ENCODE peak calls at places on chromosomes 5 and 9, in six cellular contexts. D, I, E, N, O and V are unnamed samples.

GRCh38 chr5:155616779-155617392 is 603.3 kb downstream of the KIF4B start:
- DNase-seq in D (peak; percentile 84), I (no peak), E (no peak), N (no peak), O (no peak), V (no peak)

GRCh38 chr5:178322736-178323540 is 90.3 kb upstream of the PHYKPL start:
- DNase-seq in D (no peak), I (no peak), E (no peak), N (no peak), O (no peak), V (no peak)

GRCh38 chr5:1652873-1653707 is 129.3 kb upstream of the LPCAT1 start:
- DNase-seq in D (no peak), I (no peak), E (no peak), N (no peak), O (no peak), V (peak; percentile 68)

GRCh38 chr5:95043234-95043633 is 241.7 kb downstream of the MCTP1 start:
- DNase-seq in D (no peak), I (no peak), E (no peak), N (no peak), O (no peak), V (no peak)

GRCh38 chr5:67003906-67004729 is 192.5 kb downstream of the CD180 start:
- DNase-seq in D (peak; percentile 85), I (peak; percentile 60), E (peak; percentile 95), N (peak; percentile 88), O (no peak), V (peak; percentile 89)

GRCh38 chr5:78638423-78638822 is 10.1 kb downstream of the LHFPL2 start:
- DNase-seq in D (no peak), I (no peak), E (peak; percentile 86), N (peak; percentile 88), O (peak; percentile 99), V (no peak)

GRCh38 chr9:78835928-78836450 is 539.1 kb downstream of the PSAT1 start:
- DNase-seq in D (no peak), I (no peak), E (no peak), N (no peak), O (no peak), V (no peak)

GRCh38 chr5:180807654-180808414 is 5.2 kb upstream of the MGAT1 start:
- DNase-seq in D (no peak), I (no peak), E (no peak), N (no peak), O (no peak), V (no peak)

GRCh38 chr5:113824307-113824706 is 310.8 kb downstream of the YTHDC2 start:
- DNase-seq in D (no peak), I (no peak), E (no peak), N (no peak), O (no peak), V (no peak)

GRCh38 chr5:180343846-180344327 is 9.2 kb downstream of the GFPT2 start:
- DNase-seq in D (no peak), I (peak; percentile 50), E (peak; percentile 77), N (peak; percentile 61), O (no peak), V (no peak)

GRCh38 chr5:134451618-134452505 is 40.2 kb upstream of the CDKN2AIPNL start:
- DNase-seq in D (no peak), I (no peak), E (peak; percentile 77), N (peak; percentile 83), O (no peak), V (no peak)

GRCh38 chr9:128716581-128717254 is 7.2 kb downstream of the ZDHHC12 start:
- DNase-seq in D (no peak), I (no peak), E (no peak), N (no peak), O (no peak), V (no peak)

GRCh38 chr9:116391306-116391900 is 237.8 kb downstream of the PAPPA start:
- DNase-seq in D (no peak), I (no peak), E (no peak), N (peak; percentile 84), O (no peak), V (no peak)

GRCh38 chr9:4862506-4863250 is 69.9 kb downstream of the RCL1 start:
- DNase-seq in D (no peak), I (no peak), E (no peak), N (no peak), O (no peak), V (no peak)

GRCh38 chr5:19258686-19259085 is 729.3 kb downstream of the CDH18 start:
- DNase-seq in D (no peak), I (no peak), E (no peak), N (peak; percentile 7), O (no peak), V (no peak)

GRCh38 chr9:18115131-18115530 is 358.8 kb upstream of the ADAMTSL1 start:
- DNase-seq in D (no peak), I (no peak), E (no peak), N (no peak), O (peak; percentile 7), V (no peak)

GRCh38 chr9:34079181-34079580 is 30.5 kb upstream of the UBAP2 start:
- DNase-seq in D (no peak), I (no peak), E (no peak), N (peak; percentile 27), O (no peak), V (no peak)

GRCh38 chr5:35436441-35437057 is 181.1 kb upstream of the SPEF2 start:
- DNase-seq in D (no peak), I (no peak), E (no peak), N (peak; percentile 11), O (no peak), V (no peak)

GRCh38 chr9:122354536-122355199 is 16.2 kb upstream of the PTGS1 start:
- DNase-seq in D (no peak), I (no peak), E (no peak), N (no peak), O (no peak), V (no peak)

GRCh38 chr9:95750725-95751644 is 124.5 kb upstream of the ERCC6L2 start:
- DNase-seq in D (no peak), I (no peak), E (no peak), N (no peak), O (no peak), V (no peak)

GRCh38 chr5:76709762-76710161 is 6.2 kb upstream of the F2R start:
- DNase-seq in D (no peak), I (no peak), E (no peak), N (peak; percentile 80), O (peak; percentile 85), V (no peak)

GRCh38 chr5:126851441-126852103 is 74.6 kb downstream of the LMNB1 start:
- DNase-seq in D (no peak), I (no peak), E (no peak), N (no peak), O (no peak), V (no peak)

GRCh38 chr5:159244163-159244562 is 18.9 kb upstream of the UBLCP1 start:
- DNase-seq in D (no peak), I (no peak), E (no peak), N (no peak), O (no peak), V (no peak)

GRCh38 chr5:125274211-125274610 is 527.8 kb upstream of the ZNF608 start:
- DNase-seq in D (no peak), I (no peak), E (no peak), N (no peak), O (no peak), V (no peak)

GRCh38 chr9:130347036-130347435 is 81.5 kb downstream of the HMCN2 start:
- DNase-seq in D (no peak), I (no peak), E (no peak), N (no peak), O (no peak), V (no peak)

GRCh38 chr5:81422671-81423070 is 28.7 kb upstream of the ACOT12 start:
- DNase-seq in D (no peak), I (no peak), E (no peak), N (peak; percentile 80), O (no peak), V (no peak)

GRCh38 chr5:141742866-141743651 is 61.0 kb upstream of the ARAP3 start:
- DNase-seq in D (peak; percentile 84), I (no peak), E (no peak), N (peak; percentile 27), O (no peak), V (no peak)

GRCh38 chr5:141743652-141744333 is 61.8 kb upstream of the ARAP3 start:
- DNase-seq in D (no peak), I (no peak), E (no peak), N (no peak), O (no peak), V (no peak)

GRCh38 chr5:141746395-141746794 is 64.4 kb upstream of the ARAP3 start:
- DNase-seq in D (no peak), I (no peak), E (no peak), N (no peak), O (no peak), V (no peak)

GRCh38 chr5:141747646-141748229 is 65.7 kb upstream of the ARAP3 start:
- DNase-seq in D (no peak), I (no peak), E (no peak), N (no peak), O (no peak), V (no peak)

DNA sequence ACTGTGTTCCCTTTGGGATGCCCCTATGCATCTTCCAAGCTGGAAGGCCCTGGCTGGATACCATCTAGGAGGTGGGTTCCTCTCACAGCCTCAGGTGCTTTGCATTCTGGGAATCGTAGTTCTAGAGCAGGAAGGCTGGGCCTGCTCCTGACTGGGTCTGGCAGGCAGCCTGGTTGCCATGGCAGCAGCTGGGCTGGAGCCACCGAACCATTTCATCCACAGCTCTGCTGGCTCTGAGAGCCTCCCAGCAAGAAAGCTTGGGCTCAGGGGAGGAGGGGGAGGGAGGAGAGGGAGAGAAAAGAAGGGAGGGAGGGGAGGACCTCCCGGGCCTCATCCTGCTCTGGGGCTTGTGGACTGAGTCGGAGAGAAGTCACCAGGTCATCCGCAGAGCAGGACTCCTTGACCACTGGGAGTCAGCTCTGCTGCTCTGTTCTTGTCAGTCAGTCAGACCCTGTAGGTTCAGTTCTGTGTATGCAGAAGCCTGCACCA is 65.2 kb upstream of the ARAP3 start:
- DNase-seq in D (peak; percentile 90), I (peak; percentile 22), E (no peak), N (peak; percentile 33), O (peak; percentile 23), V (no peak)
- TF ChIP-seq CTCF in D (no peak), I (no peak), E (no peak), N (no peak), O (no peak), V (no peak)

DNA sequence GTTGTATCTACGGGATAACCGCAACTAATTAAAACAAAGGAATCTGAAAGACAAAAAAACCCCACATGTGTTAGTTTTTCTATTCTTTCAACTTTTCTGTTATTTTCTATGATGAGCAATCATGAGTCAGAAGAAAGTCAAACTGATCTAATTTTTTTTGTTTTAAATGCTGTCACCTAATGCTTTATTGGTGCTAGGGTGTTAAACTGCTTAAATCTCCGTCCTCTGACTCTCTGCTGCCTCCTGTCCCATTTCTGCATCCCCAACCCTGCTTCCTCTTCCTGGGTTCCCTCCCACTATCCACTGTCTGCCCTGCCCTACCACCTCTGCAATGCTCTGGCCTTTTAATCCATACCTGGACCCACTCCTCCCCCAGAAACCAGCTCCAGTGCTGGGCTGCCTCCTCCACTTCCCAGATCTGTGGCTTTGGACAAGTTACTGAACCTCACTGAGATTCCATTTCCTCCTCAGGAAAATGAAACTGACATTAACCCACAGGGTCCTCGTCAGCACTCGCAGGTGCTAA is 15.7 kb downstream of the PTPN3 start:
- DNase-seq in D (no peak), I (no peak), E (no peak), N (no peak), O (no peak), V (no peak)
- TF ChIP-seq CTCF in D (no peak), I (no peak), E (no peak), N (no peak), O (peak; percentile 17), V (peak; percentile 7)

GRCh38 chr9:16575142-16575877 is 295.2 kb downstream of the BNC2 start:
- DNase-seq in D (no peak), I (no peak), E (no peak), N (no peak), O (no peak), V (no peak)
- TF ChIP-seq CTCF in D (no peak), I (no peak), E (no peak), N (no peak), O (no peak), V (peak; percentile 34)

GRCh38 chr9:16320338-16320902 is 550.0 kb downstream of the BNC2 start:
- DNase-seq in D (no peak), I (no peak), E (peak; percentile 52), N (no peak), O (no peak), V (no peak)
- TF ChIP-seq CTCF in D (no peak), I (no peak), E (no peak), N (no peak), O (no peak), V (no peak)